ENCODE peak calls at places on chromosomes 16 and 17, in nine cellular contexts. Z is endothelial cell of umbilical vein, R is tibial artery, W is heart left ventricle, D is upper lobe of right lung, I is astrocyte, B is neural progenitor cell, P is Peyer's patch, Q is body of pancreas. T is an unnamed sample.
A peak's percentile ranks its signal among the peaks of the same experiment; 100 is the strongest.

GRCh38 chr16:68367034-68367433 is 56.2 kb downstream of the PRMT7 start:
- DNase-seq in Q (no peak), P (no peak), R (no peak), Z (peak; percentile 22), B (peak; percentile 76), D (no peak), W (no peak), I (no peak), T (peak; percentile 74)

GRCh38 chr16:138049-138417 is 440 bp downstream of the NPRL3 start:
- DNase-seq in I (no peak), R (peak; percentile 24), W (peak; percentile 33), B (peak; percentile 81), P (peak; percentile 57), Z (peak; percentile 18), Q (peak; percentile 28), D (peak; percentile 72), T (peak; percentile 34)

GRCh38 chr17:14813649-14814048 is 451.5 kb downstream of the PMP22 start:
- DNase-seq in B (peak; percentile 71), Z (no peak), D (peak; percentile 73), R (no peak), W (no peak), Q (peak; percentile 15), I (no peak), P (no peak), T (peak; percentile 26)

GRCh38 chr16:85652431-85653221 is 36.1 kb downstream of the GINS2 start:
- DNase-seq in B (peak; percentile 80), I (peak; percentile 34), R (peak; percentile 66), W (peak; percentile 53), Z (no peak), P (no peak), Q (peak; percentile 64), D (peak; percentile 80), T (peak; percentile 88)

GRCh38 chr16:8937803-8938202 is 25.9 kb downstream of the USP7 start:
- DNase-seq in I (no peak), D (no peak), Q (no peak), Z (no peak), P (no peak), W (no peak), R (no peak), B (no peak), T (no peak)

GRCh38 chr17:55734128-55734781 is 11.6 kb upstream of the TMEM100 start:
- DNase-seq in Q (no peak), P (no peak), I (peak; percentile 54), Z (peak; percentile 10), B (peak; percentile 49), R (no peak), D (no peak), W (no peak), T (peak; percentile 43)

GRCh38 chr16:4339909-4340308 is 11.2 kb downstream of the PAM16 start:
- DNase-seq in W (no peak), D (peak; percentile 75), P (no peak), R (no peak), I (no peak), Z (peak; percentile 64), Q (no peak), B (no peak), T (no peak)

GRCh38 chr17:63601439-63602371 is 1.0 kb downstream of the TACO1 start:
- DNase-seq in W (no peak), Z (peak; percentile 21), Q (no peak), I (peak; percentile 16), R (no peak), B (peak; percentile 27), P (peak; percentile 66), D (no peak), T (peak; percentile 73)

GRCh38 chr16:11587643-11588247 is 1.0 kb upstream of the LITAF start:
- DNase-seq in W (no peak), D (peak; percentile 54), Q (no peak), I (no peak), Z (no peak), R (no peak), B (no peak), P (no peak), T (peak; percentile 38)

GRCh38 chr17:62187681-62188080 is 122.6 kb upstream of the MED13 start:
- DNase-seq in I (peak; percentile 18), P (no peak), Z (no peak), Q (no peak), R (no peak), W (no peak), B (no peak), D (no peak), T (no peak)

GRCh38 chr16:87897563-87898505 is 28.5 kb upstream of the SLC7A5 start:
- DNase-seq in P (no peak), B (no peak), R (no peak), W (no peak), D (no peak), Q (no peak), I (no peak), Z (no peak), T (peak; percentile 19)

GRCh38 chr17:17701658-17702057 is 20.4 kb downstream of the RAI1 start:
- DNase-seq in R (no peak), W (no peak), Z (no peak), D (no peak), B (no peak), I (no peak), Q (no peak), P (no peak), T (no peak)

GRCh38 chr17:63945851-63946439 is 13.8 kb upstream of the CD79B start:
- DNase-seq in I (no peak), B (no peak), Q (no peak), R (no peak), Z (no peak), D (no peak), P (no peak), W (no peak), T (no peak)

GRCh38 chr16:61419771-61420170 is 616.5 kb downstream of the CDH8 start:
- DNase-seq in Q (no peak), P (no peak), I (no peak), W (no peak), B (peak; percentile 53), Z (no peak), D (no peak), R (no peak), T (no peak)

GRCh38 chr17:75639327-75639726 is 6.1 kb downstream of the SMIM5 start:
- DNase-seq in Z (no peak), B (no peak), Q (no peak), P (no peak), I (no peak), W (no peak), R (no peak), D (peak; percentile 66), T (no peak)

GRCh38 chr16:46582313-46582712 is 38.9 kb downstream of the SHCBP1 start:
- DNase-seq in P (no peak), B (no peak), W (no peak), Z (no peak), R (no peak), D (no peak), Q (no peak), I (no peak), T (no peak)

DNA sequence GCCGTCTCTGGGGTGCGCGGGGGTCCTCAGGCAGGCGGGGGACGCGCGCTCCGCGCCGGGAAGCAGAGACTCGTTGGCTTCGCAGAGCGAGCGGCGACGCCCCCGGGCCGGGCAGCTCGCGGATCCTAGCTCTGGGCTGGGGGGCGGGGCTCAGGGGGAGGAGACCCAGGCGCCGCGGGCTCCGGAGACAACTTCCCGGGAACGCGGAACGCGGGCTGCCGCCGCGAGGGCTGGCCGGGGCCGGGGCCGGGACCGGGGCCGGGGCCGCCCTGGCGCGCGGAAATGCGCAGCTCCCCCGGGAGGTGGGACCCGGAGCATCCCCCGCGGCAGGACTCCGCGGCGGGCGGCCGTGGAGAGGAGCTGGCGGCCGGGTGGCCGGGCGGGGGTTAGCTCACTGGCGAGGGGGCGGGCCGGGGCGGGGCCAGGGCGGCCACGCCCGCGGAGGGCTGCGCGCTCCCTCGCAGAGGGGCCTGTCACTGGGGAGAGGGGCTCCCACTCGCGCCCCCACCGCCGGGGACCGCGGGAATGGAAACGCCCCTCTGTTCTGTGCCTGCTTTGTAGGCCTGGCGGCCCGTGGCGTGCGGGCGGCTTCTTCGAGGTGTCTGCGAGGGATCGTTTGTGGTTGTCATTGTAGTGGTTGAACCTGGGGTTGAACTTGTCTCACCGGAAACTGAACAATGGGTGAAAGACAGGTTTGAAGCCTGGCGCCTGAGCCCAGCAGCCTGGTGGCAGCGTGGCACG is at the start of gene GAS7:
- DNase-seq in D (peak; percentile 84), Q (no peak), R (peak; percentile 76), P (peak; percentile 68), W (peak; percentile 78), Z (no peak), I (no peak), B (peak; percentile 91), T (peak; percentile 68)
- TF ChIP-seq CTCF in D (no peak), Q (no peak), R (no peak), P (no peak), W (no peak), Z (no peak), I (no peak), B (no peak), T (no peak)

DNA sequence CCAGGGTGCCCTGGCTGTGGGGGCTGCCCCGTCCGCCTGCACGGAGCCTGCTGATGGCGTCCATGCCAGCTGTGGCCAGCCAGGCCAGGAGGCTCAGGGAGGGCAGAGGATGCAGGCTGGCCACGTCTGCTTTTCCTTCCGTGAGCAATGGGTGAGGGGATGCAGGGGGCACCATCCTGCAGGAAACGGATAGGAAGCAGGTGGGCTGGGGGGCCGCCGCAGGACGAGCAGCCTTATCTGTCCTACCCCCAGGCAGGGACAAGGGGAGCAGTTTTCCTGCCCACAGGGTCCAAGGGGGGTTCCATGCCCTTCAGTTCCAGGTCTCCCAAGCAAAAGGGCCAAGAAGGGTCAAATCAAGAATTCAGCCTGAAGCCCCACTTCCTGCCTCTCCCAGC is 6.8 kb downstream of the DUS1L start:
- DNase-seq in W (no peak), Q (no peak), B (no peak), D (no peak), R (no peak), I (no peak), Z (no peak), P (no peak), T (no peak)
- H3K36me3 ChIP-seq in W (peaks cover 84% of the 10 kb centered on the region), Q (peaks cover 28% of the 10 kb centered on the region), B (no peaks in the 10 kb centered on the region), D (peaks cover 73% of the 10 kb centered on the region), R (peaks cover 91% of the 10 kb centered on the region), I (peaks cover 5% of the 10 kb centered on the region), Z (peaks cover 12% of the 10 kb centered on the region), P (no peaks in the 10 kb centered on the region), T (peaks cover 97% of the 10 kb centered on the region)

GRCh38 chr16:83393196-83393981 is 414.4 kb upstream of the HSBP1 start:
- DNase-seq in R (peak; percentile 42), Z (no peak), Q (no peak), W (no peak), B (peak; percentile 15), P (no peak), I (peak; percentile 56), D (no peak), T (no peak)
- TF ChIP-seq CTCF in R (peak; percentile 29), Z (no peak), Q (no peak), W (no peak), B (peak; percentile 28), P (no peak), I (peak; percentile 30), D (no peak), T (no peak)

DNA sequence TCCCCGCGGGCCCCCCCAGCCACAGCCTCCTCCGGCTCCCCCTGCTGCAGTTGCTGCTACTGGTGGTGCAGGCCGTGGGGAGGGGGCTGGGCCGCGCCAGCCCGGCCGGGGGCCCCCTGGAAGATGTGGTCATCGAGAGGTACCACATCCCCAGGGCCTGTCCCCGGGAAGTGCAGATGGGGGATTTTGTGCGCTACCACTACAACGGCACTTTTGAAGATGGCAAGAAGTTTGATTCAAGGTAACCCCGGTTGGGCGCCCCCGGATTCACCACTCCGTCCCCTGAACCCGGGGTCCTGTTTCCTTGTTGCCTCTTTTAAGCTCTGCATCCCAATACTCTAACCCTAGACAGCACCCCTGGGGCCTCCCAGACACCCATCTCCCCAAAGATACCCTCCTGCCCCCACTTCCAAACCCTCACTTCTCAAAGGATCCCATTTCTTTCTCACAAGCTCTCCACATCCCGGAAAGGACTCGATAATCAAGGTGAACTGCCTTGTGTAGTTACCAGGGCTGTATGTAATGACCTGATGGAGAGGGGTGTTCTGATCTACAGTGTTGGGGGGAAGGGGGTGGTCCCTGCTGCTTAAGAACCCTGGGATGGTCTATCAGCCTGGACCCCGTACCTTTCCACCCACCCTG is 356 bp downstream of the FKBP10 start:
- DNase-seq in B (no peak), Q (no peak), I (no peak), P (no peak), Z (no peak), W (no peak), R (no peak), D (no peak), T (no peak)
- H3K36me3 ChIP-seq in B (no peaks in the 10 kb centered on the region), Q (no peaks in the 10 kb centered on the region), I (peaks cover 7% of the 10 kb centered on the region), P (no peaks in the 10 kb centered on the region), Z (no peaks in the 10 kb centered on the region), W (peaks cover under 1% of the 10 kb centered on the region), R (no peaks in the 10 kb centered on the region), D (no peaks in the 10 kb centered on the region), T (peaks cover 32% of the 10 kb centered on the region)

T was measured in WERI-Rb-1.